ENCODE peak calls at places on chromosomes 2 and 18, in seven cellular contexts. U, Y, H, Q, V, B and N are unnamed samples. For H3K36me3, the result is how much of the 10 kb centered on the place peaks cover.

GRCh38 chr2:128644156-128644555 is 325.5 kb upstream of the HS6ST1 start:
- DNase-seq in U (no peak), Y (no peak), V (peak), H (no peak), Q (no peak), B (no peak), N (no peak)

GRCh38 chr18:24181806-24182205 is 42.9 kb downstream of the CABYR start:
- DNase-seq in U (peak), Y (peak), Q (no peak), B (no peak), V (no peak), H (no peak), N (no peak)

GRCh38 chr2:96356889-96357288 is 21.3 kb downstream of the NCAPH start:
- DNase-seq in Y (no peak), V (no peak), U (no peak), Q (no peak), H (peak), B (no peak), N (no peak)

GRCh38 chr2:86072271-86072858 is 33.3 kb downstream of the POLR1A start:
- DNase-seq in B (no peak), H (peak), V (peak), U (no peak), Y (peak), Q (no peak), N (no peak)

GRCh38 chr2:56088411-56088810 is 95.4 kb upstream of the CCDC85A start:
- DNase-seq in V (no peak), H (no peak), B (no peak), U (peak), Q (no peak), Y (no peak), N (no peak)

GRCh38 chr2:48120112-48120511 is 213.8 kb upstream of the FBXO11 start:
- DNase-seq in V (no peak), Y (no peak), Q (no peak), H (no peak), U (no peak), B (no peak), N (no peak)

GRCh38 chr2:148165975-148166374 is 145.1 kb downstream of the MBD5 start:
- DNase-seq in Q (no peak), H (no peak), U (no peak), B (no peak), Y (no peak), V (no peak), N (no peak)

GRCh38 chr18:35143615-35144596 is 96.9 kb upstream of the ZNF397 start:
- DNase-seq in Y (peak), U (peak), H (peak), Q (peak), B (peak), V (no peak), N (peak)

GRCh38 chr2:121263996-121264715 is 20.8 kb downstream of the TFCP2L1 start:
- DNase-seq in Y (no peak), V (no peak), B (no peak), U (no peak), Q (no peak), H (no peak), N (no peak)

GRCh38 chr2:127083819-127084503 is 23.0 kb downstream of the BIN1 start:
- DNase-seq in B (no peak), H (peak), Y (peak), U (peak), V (peak), Q (no peak), N (no peak)

GRCh38 chr2:85455552-85456090 is 37.1 kb downstream of the SH2D6 start:
- DNase-seq in B (no peak), Q (no peak), H (no peak), V (no peak), U (no peak), Y (no peak), N (no peak)

GRCh38 chr2:205708231-205708631 is 25.9 kb downstream of the NRP2 start:
- DNase-seq in H (peak), Y (peak), B (no peak), V (no peak), U (no peak), Q (no peak), N (no peak)

GRCh38 chr2:202841090-202841867 is 30.3 kb downstream of the ICA1L start:
- DNase-seq in Y (no peak), U (no peak), B (no peak), H (no peak), V (no peak), Q (no peak), N (peak)

GRCh38 chr2:135451966-135452365 is 79.1 kb downstream of the ZRANB3 start:
- DNase-seq in H (no peak), Q (no peak), U (no peak), Y (no peak), V (no peak), B (no peak), N (no peak)

GRCh38 chr2:29786361-29786760 is 135.0 kb downstream of the ALK start:
- DNase-seq in Y (no peak), Q (no peak), V (no peak), H (no peak), U (no peak), B (no peak), N (no peak)

GRCh38 chr18:48544116-48544515 is 5.3 kb downstream of the CTIF start:
- DNase-seq in V (no peak), Q (no peak), B (no peak), U (no peak), Y (no peak), H (no peak), N (no peak)

GRCh38 chr2:36486546-36487044 is 111.4 kb downstream of the FEZ2 start:
- DNase-seq in H (peak), V (no peak), Y (peak), Q (no peak), B (peak), U (peak), N (peak)
- H3K36me3 ChIP-seq in H (under half), V (under half), Y (half or more), Q (under half), B (under half), U (under half), N (under half)

DNA sequence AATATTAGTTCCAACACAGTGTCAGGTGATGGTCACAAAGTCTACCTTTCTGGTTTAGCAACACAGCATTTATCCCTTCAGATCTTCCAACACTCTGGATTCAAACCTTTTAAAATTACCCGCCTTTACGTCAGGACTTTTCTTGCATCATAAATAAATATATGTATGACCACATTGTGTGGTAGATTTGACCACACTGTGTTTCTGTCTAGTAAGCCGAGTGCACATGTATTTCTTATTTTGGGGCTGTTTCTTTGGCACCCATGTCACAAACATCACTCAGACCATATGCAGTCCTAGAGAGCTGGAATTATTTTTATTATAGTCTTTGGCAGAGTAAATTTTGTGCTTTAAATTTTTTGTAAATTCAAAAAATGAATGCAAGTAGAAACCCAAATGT is 172.1 kb downstream of the ANKRD44 start:
- DNase-seq in U (no peak), B (no peak), H (peak), Y (no peak), Q (no peak), V (no peak), N (no peak)
- H3K36me3 ChIP-seq in U (under half), B (under half), H (under half), Y (under half), Q (under half), V (under half), N (under half)

GRCh38 chr18:68445668-68446426 is 269.1 kb downstream of the TMX3 start:
- DNase-seq in U (no peak), V (no peak), B (no peak), Q (no peak), Y (no peak), H (no peak), N (no peak)
- H3K36me3 ChIP-seq in U (under half), V (under half), B (under half), Q (under half), Y (under half), H (under half), N (under half)

DNA sequence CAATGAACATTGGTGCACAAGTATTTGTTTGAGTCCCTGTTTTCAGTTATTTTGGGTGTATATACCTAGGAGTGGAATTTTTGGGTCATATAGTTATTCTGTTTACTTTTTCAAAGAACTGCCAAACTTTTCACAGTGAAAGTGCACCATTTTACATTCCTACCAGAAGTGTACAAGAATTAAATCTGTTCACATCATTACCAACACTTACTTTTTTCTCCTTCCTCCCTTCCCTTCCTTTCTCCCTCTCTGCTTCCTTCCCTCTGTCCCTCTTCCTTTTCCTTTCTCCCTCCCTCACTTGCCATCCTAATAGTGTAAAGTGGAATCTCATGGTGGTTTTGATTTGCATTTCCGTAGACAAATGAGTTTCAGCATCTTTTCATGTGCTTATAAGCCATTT is 11.9 kb downstream of the ADNP2 start:
- DNase-seq in B (no peak), Q (no peak), V (no peak), U (no peak), Y (no peak), H (no peak), N (no peak)
- H3K36me3 ChIP-seq in B (under half), Q (under half), V (under half), U (under half), Y (half or more), H (under half), N (under half)

GRCh38 chr2:191686658-191687057 is 8.7 kb downstream of the NABP1 start:
- DNase-seq in H (no peak), Q (no peak), B (no peak), V (no peak), U (no peak), Y (no peak), N (no peak)
- H3K36me3 ChIP-seq in H (under half), Q (under half), B (half or more), V (under half), U (half or more), Y (half or more), N (half or more)